ENCODE peak calls at places on chromosome 1, in seven cellular contexts. One of them, this sample, is unnamed.
A peak's percentile ranks its signal among the peaks of the same experiment; 100 is the strongest.

GRCh38 chr1:223007935-223008334 is 135.1 kb downstream of the TLR5 start:
- DNase-seq in right cardiac atrium: no peak
- DNase-seq in T-helper 1 cell: no peak
- DNase-seq in T-helper 2 cell: no peak
- DNase-seq in IMR-90: no peak
- DNase-seq in naive thymus-derived CD8-positive, alpha-beta T cell: no peak
- DNase-seq in natural killer cell: no peak
- DNase-seq in this sample: no peak

GRCh38 chr1:199279107-199279506 is 640.3 kb downstream of the PTPRC start:
- DNase-seq in T-helper 1 cell: no peak
- DNase-seq in right cardiac atrium: no peak
- DNase-seq in natural killer cell: no peak
- DNase-seq in T-helper 2 cell: no peak
- DNase-seq in naive thymus-derived CD8-positive, alpha-beta T cell: no peak
- DNase-seq in IMR-90: no peak
- DNase-seq in this sample: no peak

GRCh38 chr1:43961692-43962091 is 8.1 kb upstream of the DPH2 start:
- DNase-seq in naive thymus-derived CD8-positive, alpha-beta T cell: no peak
- DNase-seq in T-helper 1 cell: no peak
- DNase-seq in IMR-90: no peak
- DNase-seq in natural killer cell: no peak
- DNase-seq in T-helper 2 cell: no peak
- DNase-seq in right cardiac atrium: no peak
- DNase-seq in this sample: no peak

GRCh38 chr1:35726814-35727433 is 8.2 kb upstream of the C1orf216 start:
- DNase-seq in T-helper 2 cell: peak; percentile 24
- DNase-seq in natural killer cell: peak; percentile 44
- DNase-seq in naive thymus-derived CD8-positive, alpha-beta T cell: peak; percentile 57
- DNase-seq in T-helper 1 cell: peak; percentile 27
- DNase-seq in IMR-90: peak; percentile 58
- DNase-seq in right cardiac atrium: no peak
- DNase-seq in this sample: peak; percentile 72

GRCh38 chr1:183096889-183097288 is 73.7 kb downstream of the LAMC1 start:
- DNase-seq in natural killer cell: no peak
- DNase-seq in right cardiac atrium: no peak
- DNase-seq in naive thymus-derived CD8-positive, alpha-beta T cell: no peak
- DNase-seq in T-helper 1 cell: no peak
- DNase-seq in T-helper 2 cell: no peak
- DNase-seq in IMR-90: peak; percentile 93
- DNase-seq in this sample: no peak

GRCh38 chr1:43975249-43975961 is 645 bp downstream of the ATP6V0B start:
- DNase-seq in natural killer cell: no peak
- DNase-seq in T-helper 1 cell: peak; percentile 29
- DNase-seq in naive thymus-derived CD8-positive, alpha-beta T cell: peak; percentile 44
- DNase-seq in IMR-90: no peak
- DNase-seq in T-helper 2 cell: no peak
- DNase-seq in right cardiac atrium: peak; percentile 85
- DNase-seq in this sample: peak; percentile 72

GRCh38 chr1:32754282-32755097 is 51.9 kb upstream of the SYNC start:
- DNase-seq in naive thymus-derived CD8-positive, alpha-beta T cell: peak; percentile 43
- DNase-seq in natural killer cell: no peak
- DNase-seq in right cardiac atrium: peak; percentile 61
- DNase-seq in T-helper 1 cell: peak; percentile 24
- DNase-seq in T-helper 2 cell: peak; percentile 33
- DNase-seq in IMR-90: peak; percentile 42
- DNase-seq in this sample: peak; percentile 56

GRCh38 chr1:58754683-58755467 is 29.0 kb downstream of the JUN start:
- DNase-seq in right cardiac atrium: peak; percentile 57
- DNase-seq in naive thymus-derived CD8-positive, alpha-beta T cell: peak; percentile 34
- DNase-seq in T-helper 2 cell: peak; percentile 71
- DNase-seq in T-helper 1 cell: no peak
- DNase-seq in natural killer cell: peak; percentile 19
- DNase-seq in IMR-90: no peak
- DNase-seq in this sample: peak; percentile 14

GRCh38 chr1:42935313-42935624 is 23.4 kb downstream of the SLC2A1 start:
- DNase-seq in natural killer cell: no peak
- DNase-seq in T-helper 2 cell: no peak
- DNase-seq in naive thymus-derived CD8-positive, alpha-beta T cell: no peak
- DNase-seq in IMR-90: no peak
- DNase-seq in T-helper 1 cell: no peak
- DNase-seq in right cardiac atrium: no peak
- DNase-seq in this sample: no peak

This sample was measured in erythroblast.